ENCODE peak calls at places on chromosomes 11 and 22, in four cellular contexts. A is HCT116, V is K562, E is HepG2. O is an unnamed sample.

GRCh38 chr11:121766138-121766537 is 313.4 kb upstream of the SORL1-AS1 start:
- DNase-seq in A (no peak), V (no peak), E (no peak), O (no peak)

GRCh38 chr11:96063886-96064285 is 140.0 kb upstream of the MTMR2 start:
- DNase-seq in A (no peak), V (no peak), E (no peak), O (no peak)

GRCh38 chr11:441418-442274 is at the start of gene ANO9:
- DNase-seq in A (no peak), V (peak; percentile 77), E (peak; percentile 39), O (no peak)

GRCh38 chr11:90434858-90435257 is 212.0 kb upstream of the CHORDC1 start:
- DNase-seq in A (no peak), V (no peak), E (peak; percentile 35), O (no peak)

GRCh38 chr11:133911169-133911568 is 45.6 kb downstream of the IGSF9B start:
- DNase-seq in A (no peak), V (no peak), E (no peak), O (no peak)

GRCh38 chr11:77276271-77276670 is 25.2 kb downstream of the GDPD4 start:
- DNase-seq in A (no peak), V (no peak), E (no peak), O (no peak)

GRCh38 chr11:131694526-131695424 is 324.4 kb downstream of the NTM start:
- DNase-seq in A (peak; percentile 13), V (peak; percentile 72), E (peak; percentile 52), O (no peak)

GRCh38 chr11:88402192-88402715 is 64.7 kb upstream of the CTSC start:
- DNase-seq in A (no peak), V (no peak), E (no peak), O (peak; percentile 17)

GRCh38 chr11:19766206-19766605 is 53.6 kb downstream of the NAV2 start:
- DNase-seq in A (no peak), V (no peak), E (no peak), O (no peak)

GRCh38 chr11:106399075-106399500 is 321.6 kb downstream of the AASDHPPT start:
- DNase-seq in A (peak; percentile 36), V (no peak), E (no peak), O (no peak)

GRCh38 chr11:18235935-18236334 is 667 bp downstream of the SAA4 start:
- DNase-seq in A (no peak), V (no peak), E (no peak), O (no peak)

GRCh38 chr11:121892131-121892681 is 223.8 kb downstream of the BLID start:
- DNase-seq in A (no peak), V (no peak), E (no peak), O (no peak)

GRCh38 chr11:56251954-56252353 is at the start of gene OR5T3:
- DNase-seq in A (no peak), V (no peak), E (no peak), O (no peak)

GRCh38 chr11:126404367-126404766 is 48.9 kb downstream of the ST3GAL4 start:
- DNase-seq in A (no peak), V (no peak), E (no peak), O (no peak)

GRCh38 chr11:16669799-16670415 is 68.5 kb upstream of the C11orf58 start:
- DNase-seq in A (peak; percentile 34), V (no peak), E (peak; percentile 54), O (no peak)
- TF ChIP-seq SRF in A (no peak), V (no peak), E (no peak), O (no peak)

GRCh38 chr11:59918987-59919589 is 19.1 kb upstream of the OOSP1 start:
- DNase-seq in A (peak; percentile 56), V (peak; percentile 46), E (peak; percentile 18), O (no peak)

GRCh38 chr11:59923813-59924212 is 14.4 kb upstream of the OOSP1 start:
- DNase-seq in A (no peak), V (no peak), E (no peak), O (no peak)

DNA sequence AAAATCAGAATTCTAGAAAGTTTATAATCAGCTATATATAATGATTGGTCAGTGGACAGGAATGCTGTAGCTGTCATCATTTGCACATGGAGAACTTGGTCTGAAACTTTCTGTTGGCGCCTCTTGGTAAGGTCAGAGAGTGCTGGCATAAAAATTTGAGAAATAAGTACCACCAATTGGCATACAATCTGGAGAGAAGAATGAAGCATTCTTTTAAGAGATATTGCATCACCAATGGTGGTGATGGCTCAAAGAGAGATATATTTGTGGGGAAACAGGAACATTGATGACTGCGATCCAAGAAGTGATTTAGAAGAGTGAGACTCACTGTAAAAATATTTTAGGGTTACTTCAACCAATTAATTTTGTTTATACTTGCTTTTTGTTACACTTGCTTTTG is 19.7 kb upstream of the OOSP1 start:
- DNase-seq in A (no peak), V (no peak), E (no peak), O (no peak)
- TF ChIP-seq SRF in A (no peak), V (no peak), E (no peak), O (no peak)

GRCh38 chr11:1546536-1547466 is 25.3 kb downstream of the DUSP8 start:
- DNase-seq in A (no peak), V (peak; percentile 87), E (no peak), O (no peak)

GRCh38 chr11:1549355-1550330 is 22.4 kb downstream of the DUSP8 start:
- DNase-seq in A (no peak), V (peak; percentile 59), E (peak; percentile 31), O (no peak)

GRCh38 chr11:1546077-1546535 is 26.0 kb downstream of the DUSP8 start:
- DNase-seq in A (no peak), V (no peak), E (no peak), O (no peak)

GRCh38 chr11:1547467-1548098 is 24.5 kb downstream of the DUSP8 start:
- DNase-seq in A (no peak), V (no peak), E (no peak), O (no peak)

GRCh38 chr11:1548221-1549070 is 23.6 kb downstream of the DUSP8 start:
- DNase-seq in A (peak; percentile 62), V (no peak), E (no peak), O (no peak)
- TF ChIP-seq SRF in A (no peak), V (no peak), E (no peak), O (no peak)

DNA sequence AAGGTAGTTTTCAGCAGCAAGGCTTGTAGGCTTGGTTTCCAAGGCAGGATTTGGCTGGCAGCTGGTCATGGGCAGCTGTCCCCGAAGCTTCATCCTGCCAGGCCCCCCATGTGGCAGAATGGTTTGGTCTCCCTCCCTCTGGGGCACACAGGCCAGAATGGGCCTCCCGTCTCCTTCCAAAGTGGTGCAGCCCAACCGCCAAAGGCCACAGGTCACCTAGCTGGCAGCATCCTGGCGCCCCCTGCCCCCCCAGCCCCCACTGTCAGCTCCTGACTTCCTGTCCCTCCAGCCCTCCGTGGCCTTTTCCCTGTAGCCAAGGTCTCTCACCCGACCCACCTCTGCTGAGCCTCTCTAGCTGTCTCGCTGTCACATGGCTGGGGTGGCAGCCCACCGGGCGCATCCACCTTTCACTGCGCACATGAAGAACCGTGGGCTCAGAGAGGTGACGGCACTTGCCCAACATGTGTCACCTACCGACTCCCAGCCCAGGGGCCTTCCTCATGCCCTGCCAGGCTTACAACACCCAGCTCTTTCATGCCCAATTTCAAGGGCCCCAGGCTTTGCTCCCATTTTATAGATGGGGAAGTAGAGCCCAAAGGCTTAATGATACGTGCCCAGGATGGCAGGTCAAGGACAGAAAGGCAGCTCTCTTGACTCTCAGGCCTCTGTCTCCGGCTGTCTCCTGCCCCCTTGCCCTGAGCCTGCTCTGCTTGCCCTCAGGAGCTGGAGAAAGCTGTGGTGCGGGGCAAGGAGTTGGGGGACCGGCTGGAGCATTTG is 8.8 kb downstream of the CCDC88B start:
- DNase-seq in A (no peak), V (no peak), E (peak; percentile 33), O (no peak)
- TF ChIP-seq SRF in A (no peak), V (no peak), E (no peak), O (no peak)

DNA sequence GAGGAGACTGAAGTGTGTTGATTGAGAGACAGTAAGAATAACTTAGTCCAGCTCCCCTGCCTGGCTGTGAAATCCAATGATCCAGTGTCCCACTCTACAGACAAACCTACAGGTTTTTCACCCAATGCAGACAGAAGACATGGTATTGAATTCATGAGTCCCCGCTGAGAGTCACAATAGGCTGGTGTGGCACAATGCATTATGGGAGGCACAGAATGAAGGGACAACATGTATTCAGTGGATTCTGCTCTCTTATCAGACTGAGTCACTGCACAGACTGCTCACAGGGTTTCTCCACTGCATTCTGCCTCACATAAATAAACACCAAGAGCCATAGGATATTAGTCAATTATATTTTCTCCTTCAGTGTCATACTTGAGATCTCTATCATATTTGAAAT is 55.2 kb upstream of the TOP3B start:
- DNase-seq in A (no peak), V (peak; percentile 89), E (peak; percentile 12), O (no peak)
- TF ChIP-seq SRF in A (no peak), V (no peak), E (no peak), O (no peak)

DNA sequence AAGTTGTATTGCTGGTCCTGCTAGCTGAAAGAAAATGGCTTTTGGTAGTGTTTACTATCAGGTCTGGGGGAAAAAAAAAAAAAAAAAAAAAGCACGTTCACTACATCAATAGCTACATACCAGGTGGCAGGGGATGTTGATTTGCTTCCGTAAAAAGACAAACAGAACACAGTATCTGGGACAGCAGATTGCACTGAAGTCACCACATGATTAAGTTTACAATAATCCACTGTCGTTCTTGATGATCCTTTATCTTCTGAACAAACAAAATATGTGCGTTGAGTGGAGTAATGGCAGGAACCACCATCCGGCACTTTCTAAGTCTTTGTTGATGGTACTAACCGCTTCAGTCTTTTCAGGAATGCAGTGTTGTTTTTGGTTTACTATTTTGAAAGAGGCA is 48.7 kb downstream of the DDX6 start:
- DNase-seq in A (no peak), V (peak; percentile 25), E (peak; percentile 21), O (no peak)
- TF ChIP-seq SRF in A (no peak), V (no peak), E (no peak), O (no peak)

GRCh38 chr11:14644396-14645246 is 1.0 kb downstream of the PDE3B start:
- DNase-seq in A (peak; percentile 12), V (peak; percentile 11), E (peak; percentile 45), O (no peak)
- TF ChIP-seq SRF in A (no peak), V (no peak), E (no peak), O (no peak)